ENCODE peak calls at places on chromosome 5, in ten cellular contexts. One of them, this sample, is unnamed.

GRCh38 chr5:123776761-123777160 is 264.8 kb downstream of the CSNK1G3 start:
- DNase-seq in fibroblast of mammary gland: peak; percentile 70
- DNase-seq in CD8-positive, alpha-beta T cell: no peak
- DNase-seq in RWPE1: peak; percentile 26
- DNase-seq in Calu3: no peak
- DNase-seq in A549: no peak
- DNase-seq in cardiac fibroblast: peak; percentile 26
- DNase-seq in AG09319: no peak
- DNase-seq in OCI-LY7: no peak
- DNase-seq in thyroid gland: no peak
- DNase-seq in this sample: peak; percentile 67

GRCh38 chr5:124906339-124907097 is 160.1 kb upstream of the ZNF608 start:
- DNase-seq in fibroblast of mammary gland: peak; percentile 86
- DNase-seq in RWPE1: peak; percentile 18
- DNase-seq in CD8-positive, alpha-beta T cell: no peak
- DNase-seq in cardiac fibroblast: peak; percentile 94
- DNase-seq in thyroid gland: peak; percentile 37
- DNase-seq in A549: no peak
- DNase-seq in AG09319: peak; percentile 44
- DNase-seq in OCI-LY7: peak; percentile 42
- DNase-seq in Calu3: peak; percentile 13
- DNase-seq in this sample: no peak

GRCh38 chr5:170184007-170184687 is 48.6 kb upstream of the C5orf58 start:
- DNase-seq in RWPE1: peak; percentile 79
- DNase-seq in A549: peak; percentile 62
- DNase-seq in CD8-positive, alpha-beta T cell: no peak
- DNase-seq in thyroid gland: peak; percentile 73
- DNase-seq in AG09319: no peak
- DNase-seq in OCI-LY7: peak; percentile 57
- DNase-seq in cardiac fibroblast: peak; percentile 69
- DNase-seq in Calu3: peak; percentile 90
- DNase-seq in fibroblast of mammary gland: peak; percentile 53
- DNase-seq in this sample: no peak

GRCh38 chr5:126499742-126500396 is 76.7 kb downstream of the GRAMD2B start:
- DNase-seq in CD8-positive, alpha-beta T cell: no peak
- DNase-seq in OCI-LY7: peak; percentile 61
- DNase-seq in fibroblast of mammary gland: peak; percentile 34
- DNase-seq in A549: no peak
- DNase-seq in thyroid gland: no peak
- DNase-seq in cardiac fibroblast: peak; percentile 39
- DNase-seq in AG09319: no peak
- DNase-seq in Calu3: peak; percentile 34
- DNase-seq in RWPE1: no peak
- DNase-seq in this sample: no peak

GRCh38 chr5:145245354-145245753 is 589.8 kb downstream of the PRELID2 start:
- DNase-seq in Calu3: no peak
- DNase-seq in fibroblast of mammary gland: peak; percentile 17
- DNase-seq in AG09319: no peak
- DNase-seq in cardiac fibroblast: peak; percentile 68
- DNase-seq in CD8-positive, alpha-beta T cell: no peak
- DNase-seq in A549: no peak
- DNase-seq in RWPE1: no peak
- DNase-seq in thyroid gland: no peak
- DNase-seq in OCI-LY7: no peak
- DNase-seq in this sample: no peak

GRCh38 chr5:10259916-10260315 is 9.8 kb downstream of the CCT5 start:
- DNase-seq in thyroid gland: peak; percentile 16
- DNase-seq in OCI-LY7: no peak
- DNase-seq in fibroblast of mammary gland: no peak
- DNase-seq in A549: no peak
- DNase-seq in RWPE1: no peak
- DNase-seq in CD8-positive, alpha-beta T cell: no peak
- DNase-seq in Calu3: no peak
- DNase-seq in AG09319: no peak
- DNase-seq in cardiac fibroblast: no peak
- DNase-seq in this sample: no peak

GRCh38 chr5:83285661-83286398 is 185.7 kb upstream of the VCAN start:
- DNase-seq in A549: no peak
- DNase-seq in cardiac fibroblast: no peak
- DNase-seq in AG09319: no peak
- DNase-seq in thyroid gland: no peak
- DNase-seq in Calu3: no peak
- DNase-seq in fibroblast of mammary gland: no peak
- DNase-seq in OCI-LY7: no peak
- DNase-seq in RWPE1: no peak
- DNase-seq in CD8-positive, alpha-beta T cell: no peak
- DNase-seq in this sample: no peak

GRCh38 chr5:6637022-6637421 is 3.8 kb downstream of the SRD5A1 start:
- DNase-seq in fibroblast of mammary gland: no peak
- DNase-seq in RWPE1: no peak
- DNase-seq in OCI-LY7: no peak
- DNase-seq in cardiac fibroblast: no peak
- DNase-seq in AG09319: no peak
- DNase-seq in Calu3: no peak
- DNase-seq in thyroid gland: no peak
- DNase-seq in A549: no peak
- DNase-seq in CD8-positive, alpha-beta T cell: no peak
- DNase-seq in this sample: no peak

GRCh38 chr5:135212361-135213033 is 178.5 kb upstream of the PITX1 start:
- DNase-seq in thyroid gland: no peak
- DNase-seq in fibroblast of mammary gland: no peak
- DNase-seq in OCI-LY7: no peak
- DNase-seq in cardiac fibroblast: no peak
- DNase-seq in Calu3: no peak
- DNase-seq in AG09319: no peak
- DNase-seq in RWPE1: no peak
- DNase-seq in A549: no peak
- DNase-seq in CD8-positive, alpha-beta T cell: no peak
- DNase-seq in this sample: no peak

GRCh38 chr5:180338001-180338707 is 15.0 kb downstream of the GFPT2 start:
- DNase-seq in thyroid gland: no peak
- DNase-seq in RWPE1: no peak
- DNase-seq in AG09319: no peak
- DNase-seq in cardiac fibroblast: no peak
- DNase-seq in CD8-positive, alpha-beta T cell: no peak
- DNase-seq in OCI-LY7: no peak
- DNase-seq in A549: no peak
- DNase-seq in fibroblast of mammary gland: no peak
- DNase-seq in Calu3: no peak
- DNase-seq in this sample: no peak

GRCh38 chr5:76705574-76705973 is 10.4 kb upstream of the F2R start:
- DNase-seq in fibroblast of mammary gland: no peak
- DNase-seq in CD8-positive, alpha-beta T cell: no peak
- DNase-seq in cardiac fibroblast: no peak
- DNase-seq in AG09319: no peak
- DNase-seq in thyroid gland: no peak
- DNase-seq in A549: no peak
- DNase-seq in OCI-LY7: no peak
- DNase-seq in Calu3: no peak
- DNase-seq in RWPE1: no peak
- DNase-seq in this sample: no peak

GRCh38 chr5:76701298-76701697 is 14.6 kb upstream of the F2R start:
- DNase-seq in Calu3: no peak
- DNase-seq in fibroblast of mammary gland: peak; percentile 96
- DNase-seq in RWPE1: peak; percentile 89
- DNase-seq in CD8-positive, alpha-beta T cell: no peak
- DNase-seq in AG09319: no peak
- DNase-seq in OCI-LY7: no peak
- DNase-seq in thyroid gland: no peak
- DNase-seq in cardiac fibroblast: peak; percentile 91
- DNase-seq in A549: no peak
- DNase-seq in this sample: peak; percentile 87

GRCh38 chr5:76704131-76704663 is 11.7 kb upstream of the F2R start:
- DNase-seq in A549: no peak
- DNase-seq in RWPE1: no peak
- DNase-seq in Calu3: no peak
- DNase-seq in fibroblast of mammary gland: peak; percentile 23
- DNase-seq in AG09319: no peak
- DNase-seq in thyroid gland: no peak
- DNase-seq in CD8-positive, alpha-beta T cell: no peak
- DNase-seq in cardiac fibroblast: no peak
- DNase-seq in OCI-LY7: no peak
- DNase-seq in this sample: no peak

GRCh38 chr5:76700571-76700970 is 15.4 kb upstream of the F2R start:
- DNase-seq in OCI-LY7: no peak
- DNase-seq in CD8-positive, alpha-beta T cell: no peak
- DNase-seq in thyroid gland: no peak
- DNase-seq in fibroblast of mammary gland: no peak
- DNase-seq in cardiac fibroblast: no peak
- DNase-seq in RWPE1: no peak
- DNase-seq in AG09319: no peak
- DNase-seq in A549: no peak
- DNase-seq in Calu3: no peak
- DNase-seq in this sample: no peak

DNA sequence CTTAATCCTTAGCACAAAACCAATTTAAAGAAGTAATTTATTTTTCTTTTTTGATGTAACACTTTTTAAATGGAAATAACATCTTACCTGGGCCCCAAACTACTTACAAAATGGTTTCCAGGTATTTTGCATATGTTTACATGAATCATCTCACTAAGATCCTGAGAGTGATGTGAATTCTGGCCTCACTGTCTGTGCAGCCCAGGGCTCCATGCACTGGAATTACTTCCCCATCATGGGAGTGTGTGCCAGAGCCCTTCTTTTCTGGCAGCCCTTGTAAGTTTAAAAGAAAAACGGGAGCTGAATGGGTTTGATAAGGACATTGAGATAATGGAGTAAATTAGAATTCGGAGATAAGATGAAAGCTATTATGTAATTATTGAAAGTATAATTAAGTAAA is 12.2 kb upstream of the F2R start:
- DNase-seq in cardiac fibroblast: no peak
- DNase-seq in OCI-LY7: no peak
- DNase-seq in RWPE1: no peak
- DNase-seq in Calu3: no peak
- DNase-seq in AG09319: no peak
- DNase-seq in A549: no peak
- DNase-seq in thyroid gland: no peak
- DNase-seq in CD8-positive, alpha-beta T cell: no peak
- DNase-seq in fibroblast of mammary gland: no peak
- DNase-seq in this sample: no peak
- TF ChIP-seq CTCF in cardiac fibroblast: no peak
- TF ChIP-seq CTCF in OCI-LY7: no peak
- TF ChIP-seq CTCF in RWPE1: no peak
- TF ChIP-seq CTCF in Calu3: no peak
- TF ChIP-seq CTCF in AG09319: no peak
- TF ChIP-seq CTCF in A549: no peak
- TF ChIP-seq CTCF in thyroid gland: no peak
- TF ChIP-seq CTCF in CD8-positive, alpha-beta T cell: no peak
- TF ChIP-seq CTCF in fibroblast of mammary gland: no peak
- TF ChIP-seq CTCF in this sample: no peak

DNA sequence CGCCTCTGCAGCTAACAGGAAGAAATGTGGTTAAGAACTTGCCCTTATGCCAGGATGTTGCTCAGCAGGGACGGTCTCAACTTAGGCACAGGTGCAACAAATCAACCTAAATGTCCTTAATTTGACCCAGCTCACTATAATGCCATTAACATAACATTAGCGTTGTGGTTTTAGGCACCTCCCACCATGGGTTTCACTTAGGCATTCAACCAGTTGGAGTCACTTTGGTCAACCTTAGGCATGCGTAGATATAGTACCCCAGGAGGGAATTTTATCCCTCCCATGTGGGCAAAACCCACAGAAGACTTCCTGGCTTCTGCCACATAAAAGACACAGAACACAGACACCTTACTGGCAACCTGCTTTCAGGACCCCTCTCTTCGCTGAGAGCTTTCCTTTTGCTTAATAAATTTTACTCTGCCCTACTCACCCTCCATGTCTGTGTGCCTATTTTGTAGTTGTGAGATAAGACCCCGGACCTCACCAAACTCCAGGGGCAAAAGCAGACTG is 8.7 kb upstream of the ERAP1 start:
- DNase-seq in thyroid gland: no peak
- DNase-seq in OCI-LY7: peak; percentile 91
- DNase-seq in cardiac fibroblast: no peak
- DNase-seq in fibroblast of mammary gland: no peak
- DNase-seq in Calu3: no peak
- DNase-seq in AG09319: no peak
- DNase-seq in RWPE1: no peak
- DNase-seq in CD8-positive, alpha-beta T cell: peak; percentile 31
- DNase-seq in A549: no peak
- DNase-seq in this sample: no peak
- TF ChIP-seq CTCF in thyroid gland: no peak
- TF ChIP-seq CTCF in OCI-LY7: no peak
- TF ChIP-seq CTCF in cardiac fibroblast: no peak
- TF ChIP-seq CTCF in fibroblast of mammary gland: no peak
- TF ChIP-seq CTCF in Calu3: no peak
- TF ChIP-seq CTCF in AG09319: no peak
- TF ChIP-seq CTCF in RWPE1: no peak
- TF ChIP-seq CTCF in CD8-positive, alpha-beta T cell: no peak
- TF ChIP-seq CTCF in A549: no peak
- TF ChIP-seq CTCF in this sample: no peak

DNA sequence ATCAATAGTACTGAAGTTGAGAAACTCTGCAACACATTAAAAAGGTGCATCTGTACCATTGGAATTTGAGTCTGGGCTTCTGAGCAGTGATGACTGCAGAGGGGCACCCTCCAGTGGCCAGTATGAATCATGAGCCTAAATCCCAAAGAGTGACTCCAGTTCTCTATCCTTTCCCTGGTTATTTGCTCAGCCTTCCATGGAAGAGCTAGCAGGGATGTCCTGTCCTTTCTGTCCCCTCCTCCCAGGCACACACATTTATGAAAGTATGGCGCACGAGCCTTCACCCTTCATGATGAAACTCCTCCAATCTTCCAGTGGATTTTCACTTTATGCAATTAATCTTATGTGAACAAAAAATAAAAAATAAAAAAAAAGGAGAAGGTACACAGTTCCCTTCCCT is 81.0 kb downstream of the ESM1 start:
- DNase-seq in cardiac fibroblast: peak; percentile 72
- DNase-seq in RWPE1: peak; percentile 60
- DNase-seq in OCI-LY7: no peak
- DNase-seq in A549: no peak
- DNase-seq in fibroblast of mammary gland: peak; percentile 68
- DNase-seq in Calu3: peak; percentile 21
- DNase-seq in CD8-positive, alpha-beta T cell: no peak
- DNase-seq in AG09319: no peak
- DNase-seq in thyroid gland: no peak
- DNase-seq in this sample: no peak
- TF ChIP-seq CTCF in cardiac fibroblast: peak; percentile 66
- TF ChIP-seq CTCF in RWPE1: peak; percentile 47
- TF ChIP-seq CTCF in OCI-LY7: peak; percentile 50
- TF ChIP-seq CTCF in A549: peak; percentile 37
- TF ChIP-seq CTCF in fibroblast of mammary gland: peak; percentile 67
- TF ChIP-seq CTCF in Calu3: no peak
- TF ChIP-seq CTCF in CD8-positive, alpha-beta T cell: no peak
- TF ChIP-seq CTCF in AG09319: peak; percentile 71
- TF ChIP-seq CTCF in thyroid gland: no peak
- TF ChIP-seq CTCF in this sample: peak; percentile 72

DNA sequence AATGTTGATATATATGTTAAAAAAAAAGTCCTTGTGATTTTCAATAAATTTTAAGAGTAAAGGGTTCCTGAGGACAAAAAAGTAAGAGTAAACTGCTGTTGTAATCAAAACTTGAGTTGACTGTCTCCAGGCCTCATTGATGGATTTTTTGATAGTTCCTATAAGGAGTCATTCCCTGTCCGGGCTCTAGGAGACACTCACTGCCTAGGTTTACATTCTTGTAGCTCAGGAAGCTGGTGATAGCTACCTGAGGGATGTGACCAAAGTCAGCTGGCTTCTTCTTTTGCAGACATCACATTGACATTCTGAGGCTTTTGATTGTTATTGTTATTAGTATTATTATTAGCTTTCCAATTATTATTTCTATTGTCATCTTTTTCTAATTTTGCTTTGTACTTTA is 116.5 kb upstream of the FBXL7 start:
- DNase-seq in AG09319: no peak
- DNase-seq in OCI-LY7: no peak
- DNase-seq in cardiac fibroblast: peak; percentile 28
- DNase-seq in Calu3: no peak
- DNase-seq in CD8-positive, alpha-beta T cell: no peak
- DNase-seq in fibroblast of mammary gland: peak; percentile 22
- DNase-seq in thyroid gland: no peak
- DNase-seq in A549: no peak
- DNase-seq in RWPE1: no peak
- DNase-seq in this sample: no peak
- TF ChIP-seq CTCF in AG09319: peak; percentile 54
- TF ChIP-seq CTCF in OCI-LY7: peak; percentile 15
- TF ChIP-seq CTCF in cardiac fibroblast: peak; percentile 40
- TF ChIP-seq CTCF in Calu3: no peak
- TF ChIP-seq CTCF in CD8-positive, alpha-beta T cell: no peak
- TF ChIP-seq CTCF in fibroblast of mammary gland: peak; percentile 55
- TF ChIP-seq CTCF in thyroid gland: no peak
- TF ChIP-seq CTCF in A549: no peak
- TF ChIP-seq CTCF in RWPE1: peak; percentile 38
- TF ChIP-seq CTCF in this sample: peak; percentile 45